ENCODE peak calls at places on chromosomes 4 and X, in ten cellular contexts. T, Y, P, H, I, K, F, G, B and S are unnamed samples. For H3K4me1, the result is how much of the 10 kb centered on the place peaks cover.

GRCh38 chr4:19913670-19914069 is 338.0 kb upstream of the SLIT2 start:
- DNase-seq in T (no peak), Y (no peak), P (no peak), H (no peak), I (no peak), K (no peak), F (no peak), G (peak), B (no peak), S (no peak)

GRCh38 chr4:13985824-13986223 is 358.3 kb upstream of the BOD1L1 start:
- DNase-seq in T (no peak), Y (no peak), P (no peak), H (no peak), I (no peak), K (no peak), F (no peak), G (peak), B (no peak), S (no peak)

GRCh38 chr4:38140643-38141203 is 180.5 kb downstream of the PTTG2 start:
- DNase-seq in T (no peak), Y (no peak), P (no peak), H (no peak), I (no peak), K (no peak), F (peak), G (no peak), B (no peak), S (no peak)

GRCh38 chr4:122252584-122252983 is 100.5 kb downstream of the BLTP1 start:
- DNase-seq in T (no peak), Y (no peak), P (no peak), H (no peak), I (no peak), K (no peak), F (no peak), G (no peak), B (no peak), S (no peak)

GRCh38 chrX:9493936-9494335 is 29.1 kb downstream of the TBL1X start:
- DNase-seq in T (no peak), Y (no peak), P (no peak), H (no peak), I (no peak), K (no peak), F (no peak), G (no peak), B (no peak), S (no peak)

GRCh38 chr4:98110214-98110613 is 33.1 kb downstream of the STPG2 start:
- DNase-seq in T (no peak), Y (no peak), P (no peak), H (no peak), I (no peak), K (no peak), F (no peak), G (no peak), B (no peak), S (no peak)

GRCh38 chrX:151543706-151544105 is 19.8 kb upstream of the PASD1 start:
- DNase-seq in T (no peak), Y (no peak), P (no peak), H (no peak), I (no peak), K (no peak), F (peak), G (no peak), B (no peak), S (no peak)

GRCh38 chr4:92184566-92184965 is 119.2 kb upstream of the GRID2 start:
- DNase-seq in T (no peak), Y (no peak), P (no peak), H (no peak), I (no peak), K (no peak), F (no peak), G (peak), B (no peak), S (no peak)

GRCh38 chr4:182238355-182238931 is 4.8 kb upstream of the TENM3 start:
- DNase-seq in T (no peak), Y (no peak), P (no peak), H (no peak), I (no peak), K (no peak), F (no peak), G (peak), B (no peak), S (no peak)

GRCh38 chrX:119622356-119623232 is 16.4 kb upstream of the NKRF start:
- DNase-seq in T (no peak), Y (no peak), P (no peak), H (no peak), I (peak), K (no peak), F (no peak), G (peak), B (no peak), S (no peak)

GRCh38 chrX:698246-698645 is 67.7 kb downstream of the SHOX start:
- DNase-seq in T (no peak), Y (no peak), P (no peak), H (no peak), I (no peak), K (no peak), F (no peak), G (no peak), B (no peak), S (no peak)

DNA sequence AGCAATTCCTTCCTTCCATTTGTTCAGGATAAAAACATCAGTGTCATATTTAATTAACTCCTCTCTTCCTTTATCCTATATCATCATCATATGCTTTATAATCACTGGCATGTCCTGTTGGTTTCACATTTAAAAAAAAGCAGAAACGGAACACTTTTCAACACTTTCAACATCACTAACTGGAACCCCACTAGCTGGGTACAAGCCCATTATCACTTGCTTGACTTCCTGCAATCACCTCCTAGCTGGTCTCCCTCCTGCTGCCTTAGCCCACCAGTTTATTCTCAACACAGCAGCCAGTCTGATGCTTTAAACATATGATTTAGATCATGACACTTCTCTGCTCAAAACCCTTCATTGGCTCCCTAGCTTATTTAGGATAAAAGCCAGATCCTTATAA is 116.4 kb upstream of the LSM6 start:
- DNase-seq in T (peak), Y (no peak), P (peak), H (no peak), I (no peak), K (no peak), F (no peak), G (no peak), B (no peak), S (no peak)
- H3K4me1 ChIP-seq in T (half or more), Y (under half), P (half or more), H (under half), I (under half), K (under half), F (under half), G (under half), B (under half), S (under half)

DNA sequence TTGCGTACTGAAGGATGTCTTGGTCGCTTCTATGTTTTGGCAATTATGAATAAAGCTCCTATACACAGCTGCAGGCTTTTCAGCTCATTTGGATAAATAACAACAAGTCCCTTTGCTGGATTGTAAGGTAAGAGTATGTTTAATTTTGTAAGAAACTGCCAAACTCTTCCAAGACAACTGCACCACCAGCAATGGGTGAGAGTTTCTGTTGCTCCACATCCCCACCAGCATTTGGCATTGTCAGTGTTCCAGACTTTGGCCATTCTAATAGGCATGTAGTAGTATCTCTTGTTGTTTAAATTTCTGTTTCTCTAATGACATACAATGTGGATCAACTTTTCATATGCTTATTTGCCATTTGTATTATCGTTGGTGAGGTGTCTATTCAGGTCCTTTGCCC is 44.3 kb downstream of the FNIP2 start:
- DNase-seq in T (no peak), Y (no peak), P (no peak), H (no peak), I (no peak), K (no peak), F (no peak), G (no peak), B (no peak), S (no peak)
- H3K4me1 ChIP-seq in T (under half), Y (half or more), P (under half), H (under half), I (half or more), K (under half), F (half or more), G (under half), B (under half), S (half or more)

GRCh38 chrX:13597928-13598327 is 28.5 kb downstream of the EGFL6 start:
- DNase-seq in T (no peak), Y (no peak), P (no peak), H (no peak), I (no peak), K (no peak), F (no peak), G (peak), B (no peak), S (no peak)
- H3K4me1 ChIP-seq in T (under half), Y (under half), P (under half), H (under half), I (under half), K (under half), F (under half), G (under half), B (under half), S (under half)

GRCh38 chr4:128820631-128821119 is 11.2 kb downstream of the JADE1 start:
- DNase-seq in T (peak), Y (no peak), P (no peak), H (no peak), I (no peak), K (no peak), F (no peak), G (no peak), B (no peak), S (no peak)

GRCh38 chr4:128823025-128823661 is 13.6 kb downstream of the JADE1 start:
- DNase-seq in T (no peak), Y (no peak), P (no peak), H (no peak), I (no peak), K (no peak), F (no peak), G (peak), B (peak), S (no peak)

GRCh38 chr4:128818442-128818841 is 8.9 kb downstream of the JADE1 start:
- DNase-seq in T (no peak), Y (no peak), P (no peak), H (no peak), I (no peak), K (no peak), F (no peak), G (no peak), B (no peak), S (no peak)

GRCh38 chr4:128819082-128819742 is 9.7 kb downstream of the JADE1 start:
- DNase-seq in T (no peak), Y (no peak), P (no peak), H (no peak), I (no peak), K (no peak), F (no peak), G (peak), B (no peak), S (no peak)

DNA sequence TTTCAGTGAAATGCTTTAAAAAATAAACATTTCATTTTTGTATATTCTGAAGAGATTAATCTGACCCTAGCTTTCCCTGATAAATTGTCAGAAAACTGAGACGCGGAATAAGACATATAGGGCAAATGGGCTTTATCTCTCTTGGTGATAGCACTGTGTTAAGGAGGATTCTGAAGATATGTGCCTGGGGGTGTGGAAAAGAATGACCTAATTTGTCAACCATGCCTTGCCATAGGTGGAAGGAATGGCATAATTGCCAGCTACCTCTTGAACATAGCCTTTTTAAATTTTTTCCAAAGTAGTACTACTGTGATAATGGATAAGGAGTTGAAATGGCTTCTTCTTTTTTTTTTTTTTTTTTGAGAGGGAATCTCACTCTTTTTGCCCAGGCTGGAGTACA is 11.7 kb downstream of the JADE1 start:
- DNase-seq in T (no peak), Y (no peak), P (no peak), H (no peak), I (no peak), K (no peak), F (no peak), G (no peak), B (no peak), S (no peak)
- H3K4me1 ChIP-seq in T (half or more), Y (under half), P (under half), H (under half), I (half or more), K (under half), F (under half), G (under half), B (under half), S (under half)

GRCh38 chr4:173253561-173253960 is 80.6 kb downstream of the HMGB2 start:
- DNase-seq in T (no peak), Y (no peak), P (no peak), H (no peak), I (no peak), K (no peak), F (no peak), G (no peak), B (no peak), S (no peak)
- H3K4me1 ChIP-seq in T (under half), Y (under half), P (under half), H (under half), I (under half), K (under half), F (under half), G (under half), B (under half), S (under half)